ENCODE peak calls at places on chromosome 4, in six cellular contexts. J, G, O, E, Y and X are unnamed samples.

GRCh38 chr4:113893546-113893945 is 85.9 kb downstream of the ARSJ start:
- DNase-seq in J (no peak), G (no peak), O (no peak), E (no peak), Y (no peak), X (no peak)

GRCh38 chr4:100489316-100489715 is 28.5 kb downstream of the EMCN start:
- DNase-seq in J (no peak), G (no peak), O (no peak), E (no peak), Y (no peak), X (no peak)

GRCh38 chr4:85514117-85514516 is 39.2 kb downstream of the ARHGAP24 start:
- DNase-seq in J (no peak), G (no peak), O (no peak), E (no peak), Y (no peak), X (no peak)

GRCh38 chr4:5780831-5781480 is 70.0 kb downstream of the EVC start:
- DNase-seq in J (no peak), G (no peak), O (no peak), E (no peak), Y (peak), X (peak)

GRCh38 chr4:36399762-36400353 is 118.4 kb downstream of the DTHD1 start:
- DNase-seq in J (no peak), G (peak), O (peak), E (no peak), Y (no peak), X (no peak)

GRCh38 chr4:110196206-110196870 is 2.1 kb downstream of the ELOVL6 start:
- DNase-seq in J (no peak), G (peak), O (peak), E (peak), Y (peak), X (no peak)

GRCh38 chr4:119873794-119874325 is 192.8 kb downstream of the MAD2L1 start:
- DNase-seq in J (no peak), G (no peak), O (no peak), E (no peak), Y (no peak), X (no peak)

GRCh38 chr4:143372093-143372915 is 35.6 kb downstream of the GAB1 start:
- DNase-seq in J (no peak), G (no peak), O (no peak), E (no peak), Y (no peak), X (no peak)

GRCh38 chr4:73343432-73343831 is 60.7 kb upstream of the ALB start:
- DNase-seq in J (no peak), G (no peak), O (peak), E (no peak), Y (no peak), X (no peak)

GRCh38 chr4:138870739-138871633 is 144.6 kb upstream of the NOCT start:
- DNase-seq in J (no peak), G (peak), O (peak), E (peak), Y (peak), X (no peak)

GRCh38 chr4:16045687-16046086 is 38.1 kb downstream of the PROM1 start:
- DNase-seq in J (no peak), G (no peak), O (no peak), E (no peak), Y (no peak), X (no peak)

GRCh38 chr4:83830138-83830537 is 294.2 kb downstream of the GPAT3 start:
- DNase-seq in J (no peak), G (no peak), O (peak), E (no peak), Y (no peak), X (no peak)

GRCh38 chr4:36235306-36235705 is 9.0 kb downstream of the ARAP2 start:
- DNase-seq in J (no peak), G (peak), O (no peak), E (no peak), Y (no peak), X (no peak)

GRCh38 chr4:31557444-31557843 is 837.3 kb downstream of the PCDH7 start:
- DNase-seq in J (no peak), G (peak), O (peak), E (no peak), Y (no peak), X (no peak)

GRCh38 chr4:101596786-101597185 is 193.7 kb upstream of the BANK1 start:
- DNase-seq in J (no peak), G (no peak), O (no peak), E (no peak), Y (no peak), X (no peak)

GRCh38 chr4:186946682-186947294 is 223.1 kb upstream of the FAT1 start:
- DNase-seq in J (no peak), G (peak), O (peak), E (peak), Y (no peak), X (no peak)

GRCh38 chr4:31411606-31412005 is 691.4 kb downstream of the PCDH7 start:
- DNase-seq in J (no peak), G (peak), O (no peak), E (no peak), Y (no peak), X (no peak)

DNA sequence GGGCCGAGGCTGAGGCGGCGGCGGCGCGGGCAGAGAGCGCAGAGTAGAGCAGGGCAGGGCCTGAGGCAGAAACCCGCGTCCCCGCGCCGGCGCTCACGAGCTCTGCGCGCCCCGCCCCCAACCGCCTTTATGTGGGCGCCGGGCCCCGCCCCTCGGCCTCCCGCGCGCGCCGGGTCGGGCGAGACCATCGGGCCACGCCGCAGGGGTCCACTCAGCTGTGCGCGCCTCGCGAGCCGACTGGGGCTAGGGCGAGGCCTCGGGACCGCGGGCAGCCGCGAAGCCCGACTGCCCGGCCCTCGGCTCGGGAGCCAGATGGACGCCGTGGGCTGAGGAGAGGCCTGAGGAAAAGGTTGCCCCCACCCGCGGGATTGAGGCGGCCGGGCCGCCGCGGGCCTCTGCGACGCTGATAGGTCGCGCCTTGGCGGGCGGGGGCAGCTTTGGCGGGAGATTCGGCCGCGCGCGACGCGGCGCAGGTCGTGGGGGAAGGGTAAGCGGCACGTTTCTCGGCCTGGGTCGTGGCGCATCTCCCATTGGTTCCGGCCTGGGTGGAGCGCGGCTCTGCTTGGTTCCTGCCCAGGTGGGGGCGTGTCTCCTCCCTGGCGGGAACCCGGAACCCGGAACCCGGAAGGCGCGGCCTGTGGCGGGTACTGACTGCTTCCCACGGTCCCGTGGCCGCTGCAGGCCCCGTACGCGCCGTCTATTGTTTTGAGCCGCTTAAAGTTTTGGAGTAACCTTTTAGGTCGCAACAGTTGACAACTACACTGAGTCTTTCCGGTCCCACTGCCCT is at the start of gene SLBP:
- DNase-seq in J (peak), G (peak), O (peak), E (peak), Y (peak), X (peak)
- TF ChIP-seq EP300 in J (no peak), G (no peak), O (peak), E (no peak), Y (no peak), X (no peak)

GRCh38 chr4:92305148-92305877 is 1.5 kb downstream of the GRID2 start:
- DNase-seq in J (peak), G (peak), O (peak), E (peak), Y (no peak), X (no peak)
- TF ChIP-seq EP300 in J (no peak), G (no peak), O (no peak), E (no peak), Y (no peak), X (no peak)

GRCh38 chr4:156771171-156771837 is 200.3 kb downstream of the PDGFC start:
- DNase-seq in J (no peak), G (peak), O (no peak), E (peak), Y (no peak), X (no peak)
- TF ChIP-seq EP300 in J (no peak), G (no peak), O (no peak), E (peak), Y (no peak), X (no peak)

GRCh38 chr4:61210186-61210939 is 10.2 kb downstream of the ADGRL3 start:
- DNase-seq in J (no peak), G (no peak), O (no peak), E (no peak), Y (no peak), X (no peak)
- TF ChIP-seq EP300 in J (no peak), G (no peak), O (no peak), E (no peak), Y (no peak), X (no peak)

DNA sequence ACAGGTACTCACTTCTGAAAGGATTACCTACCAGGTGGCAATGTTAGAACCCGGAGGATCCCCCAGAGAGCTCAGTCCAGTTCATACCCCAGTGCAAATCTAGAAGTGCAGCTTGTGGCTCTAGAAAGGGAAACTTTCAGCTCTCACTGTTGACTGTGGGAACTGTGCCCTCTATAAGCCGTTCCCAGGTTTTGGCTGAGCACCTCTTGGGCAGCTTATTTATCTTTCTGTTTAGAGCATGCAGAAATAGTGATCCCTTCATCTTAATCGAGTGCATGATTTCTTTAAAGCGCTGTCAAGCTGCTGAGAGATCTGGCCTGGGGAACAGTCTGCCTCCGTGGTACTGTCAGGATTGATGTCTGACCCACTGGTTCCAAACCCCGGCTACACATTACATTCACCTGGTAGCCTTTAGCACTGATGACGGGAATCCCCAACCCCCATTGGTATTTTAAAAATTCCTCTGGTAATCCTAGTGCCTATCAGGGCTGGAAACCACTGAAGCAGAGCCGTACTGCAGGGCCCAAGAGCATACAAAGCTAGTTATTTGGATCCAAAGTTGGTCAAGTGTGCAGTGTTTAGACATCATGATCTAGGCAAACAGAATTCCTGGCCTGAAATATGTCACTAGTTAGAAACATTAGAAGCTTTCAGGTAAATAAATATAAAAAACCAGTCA is 103.2 kb downstream of the KLHL8 start:
- DNase-seq in J (no peak), G (no peak), O (no peak), E (no peak), Y (no peak), X (no peak)
- TF ChIP-seq EP300 in J (no peak), G (no peak), O (no peak), E (no peak), Y (no peak), X (no peak)

GRCh38 chr4:78613522-78614311 is 62.1 kb downstream of the ANXA3 start:
- DNase-seq in J (no peak), G (no peak), O (peak), E (no peak), Y (no peak), X (no peak)
- TF ChIP-seq EP300 in J (no peak), G (no peak), O (peak), E (no peak), Y (no peak), X (no peak)

GRCh38 chr4:7206856-7207567 is 14.7 kb downstream of the SORCS2 start:
- DNase-seq in J (no peak), G (peak), O (peak), E (peak), Y (peak), X (peak)
- TF ChIP-seq EP300 in J (no peak), G (no peak), O (no peak), E (no peak), Y (no peak), X (no peak)

GRCh38 chr4:99061048-99061447 is 27.5 kb downstream of the ADH5 start:
- DNase-seq in J (no peak), G (no peak), O (no peak), E (no peak), Y (no peak), X (no peak)

GRCh38 chr4:99058228-99058627 is 30.4 kb downstream of the ADH5 start:
- DNase-seq in J (no peak), G (no peak), O (no peak), E (no peak), Y (no peak), X (no peak)

GRCh38 chr4:99067617-99068016 is 21.0 kb downstream of the ADH5 start:
- DNase-seq in J (no peak), G (no peak), O (no peak), E (no peak), Y (no peak), X (no peak)

GRCh38 chr4:99059550-99059949 is 29.0 kb downstream of the ADH5 start:
- DNase-seq in J (no peak), G (no peak), O (no peak), E (no peak), Y (no peak), X (no peak)

DNA sequence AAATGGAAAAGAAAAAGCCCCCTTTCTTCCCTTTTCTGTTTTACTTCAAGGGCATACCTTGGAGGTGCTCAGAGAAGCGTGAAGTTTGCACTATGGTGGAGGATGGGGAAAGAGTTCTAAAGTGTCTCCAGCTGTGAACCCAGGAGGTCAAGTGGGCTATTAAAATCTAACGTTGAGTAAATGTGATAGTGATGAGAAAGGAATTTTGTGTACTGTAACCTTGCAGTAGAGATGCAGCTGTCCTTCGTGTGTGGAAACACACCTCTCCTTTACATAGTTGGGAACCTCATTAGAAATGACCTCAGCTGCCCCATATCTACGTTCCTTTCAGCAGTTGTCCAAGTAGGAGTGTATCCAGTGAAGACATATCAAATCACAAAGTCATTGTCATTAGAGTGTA is 26.5 kb downstream of the ADH5 start:
- DNase-seq in J (no peak), G (peak), O (no peak), E (no peak), Y (no peak), X (no peak)
- TF ChIP-seq EP300 in J (no peak), G (no peak), O (no peak), E (no peak), Y (no peak), X (no peak)

DNA sequence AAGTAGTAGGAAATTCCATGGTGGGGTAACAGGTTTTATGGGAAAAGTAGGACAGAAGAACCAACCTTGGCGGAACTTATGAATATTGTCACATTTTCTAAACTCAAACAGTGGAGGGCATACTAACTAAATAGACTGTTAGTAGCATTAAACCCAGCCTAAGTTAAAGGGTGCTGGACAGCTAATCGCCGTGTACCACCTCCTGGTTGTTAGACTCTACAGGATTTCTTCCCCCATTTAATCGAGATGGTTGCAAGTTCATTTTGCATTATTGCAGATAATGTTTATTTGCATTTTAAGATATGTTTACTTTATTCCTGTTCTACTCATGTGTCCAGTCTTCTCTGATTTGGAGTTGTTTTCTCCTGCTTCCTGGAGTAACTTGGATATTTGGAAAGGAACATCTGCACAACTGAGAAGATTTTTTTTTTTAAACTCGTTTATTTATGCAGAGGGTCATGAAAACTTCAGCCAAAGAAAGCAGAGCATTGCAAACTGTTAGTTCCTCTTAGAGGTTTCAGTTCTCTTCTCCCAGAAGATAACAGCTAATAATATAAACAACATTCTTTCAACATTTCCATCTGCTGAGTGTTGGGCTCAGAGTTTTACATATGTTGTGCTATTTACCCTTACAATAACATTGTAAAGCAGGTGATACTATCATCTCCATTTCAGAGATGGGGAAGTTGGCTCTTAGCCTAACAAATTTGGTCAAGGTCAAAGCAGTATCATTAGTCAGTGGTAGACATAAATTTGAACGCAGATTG is 51.5 kb upstream of the TBC1D9 start:
- DNase-seq in J (no peak), G (no peak), O (no peak), E (no peak), Y (no peak), X (no peak)
- TF ChIP-seq EP300 in J (no peak), G (no peak), O (no peak), E (no peak), Y (no peak), X (no peak)